ENCODE peak calls at places on chromosome 19, in six cellular contexts. One of them, this sample, is unnamed.

GRCh38 chr19:48656840-48657474 is 11.0 kb upstream of the CA11 start:
- DNase-seq in NT2/D1: no peak
- DNase-seq in HepG2: no peak
- DNase-seq in H1: no peak
- DNase-seq in GM12878: no peak
- DNase-seq in K562: no peak
- DNase-seq in this sample: no peak

GRCh38 chr19:40147693-40148347 is 43.4 kb upstream of the MAP3K10 start:
- DNase-seq in HepG2: no peak
- DNase-seq in H1: no peak
- DNase-seq in GM12878: no peak
- DNase-seq in NT2/D1: no peak
- DNase-seq in K562: no peak
- DNase-seq in this sample: no peak

GRCh38 chr19:5914946-5915781 is 1.1 kb downstream of the CAPS start:
- DNase-seq in K562: no peak
- DNase-seq in H1: no peak
- DNase-seq in NT2/D1: no peak
- DNase-seq in GM12878: no peak
- DNase-seq in HepG2: no peak
- DNase-seq in this sample: no peak

GRCh38 chr19:40279761-40280607 is 5.2 kb downstream of the AKT2 start:
- DNase-seq in H1: no peak
- DNase-seq in HepG2: no peak
- DNase-seq in NT2/D1: no peak
- DNase-seq in GM12878: no peak
- DNase-seq in K562: no peak
- DNase-seq in this sample: no peak

GRCh38 chr19:50567052-50567841 is 988 bp downstream of the LRRC4B start:
- DNase-seq in NT2/D1: no peak
- DNase-seq in GM12878: no peak
- DNase-seq in K562: peak
- DNase-seq in H1: peak
- DNase-seq in HepG2: no peak
- DNase-seq in this sample: no peak

GRCh38 chr19:7355151-7355845 is 6.6 kb downstream of the ARHGEF18 start:
- DNase-seq in GM12878: no peak
- DNase-seq in HepG2: no peak
- DNase-seq in NT2/D1: no peak
- DNase-seq in K562: no peak
- DNase-seq in H1: no peak
- DNase-seq in this sample: no peak

GRCh38 chr19:6516018-6516658 is 14.0 kb upstream of the TUBB4A start:
- DNase-seq in GM12878: peak
- DNase-seq in K562: peak
- DNase-seq in NT2/D1: peak
- DNase-seq in HepG2: peak
- DNase-seq in H1: peak
- DNase-seq in this sample: peak

GRCh38 chr19:10001899-10002298 is 8.4 kb downstream of the COL5A3 start:
- DNase-seq in K562: peak
- DNase-seq in GM12878: no peak
- DNase-seq in NT2/D1: no peak
- DNase-seq in H1: peak
- DNase-seq in HepG2: peak
- DNase-seq in this sample: no peak

GRCh38 chr19:48603449-48603848 is 3.1 kb upstream of the SPACA4 start:
- DNase-seq in GM12878: no peak
- DNase-seq in NT2/D1: no peak
- DNase-seq in K562: no peak
- DNase-seq in H1: no peak
- DNase-seq in HepG2: no peak
- DNase-seq in this sample: no peak

DNA sequence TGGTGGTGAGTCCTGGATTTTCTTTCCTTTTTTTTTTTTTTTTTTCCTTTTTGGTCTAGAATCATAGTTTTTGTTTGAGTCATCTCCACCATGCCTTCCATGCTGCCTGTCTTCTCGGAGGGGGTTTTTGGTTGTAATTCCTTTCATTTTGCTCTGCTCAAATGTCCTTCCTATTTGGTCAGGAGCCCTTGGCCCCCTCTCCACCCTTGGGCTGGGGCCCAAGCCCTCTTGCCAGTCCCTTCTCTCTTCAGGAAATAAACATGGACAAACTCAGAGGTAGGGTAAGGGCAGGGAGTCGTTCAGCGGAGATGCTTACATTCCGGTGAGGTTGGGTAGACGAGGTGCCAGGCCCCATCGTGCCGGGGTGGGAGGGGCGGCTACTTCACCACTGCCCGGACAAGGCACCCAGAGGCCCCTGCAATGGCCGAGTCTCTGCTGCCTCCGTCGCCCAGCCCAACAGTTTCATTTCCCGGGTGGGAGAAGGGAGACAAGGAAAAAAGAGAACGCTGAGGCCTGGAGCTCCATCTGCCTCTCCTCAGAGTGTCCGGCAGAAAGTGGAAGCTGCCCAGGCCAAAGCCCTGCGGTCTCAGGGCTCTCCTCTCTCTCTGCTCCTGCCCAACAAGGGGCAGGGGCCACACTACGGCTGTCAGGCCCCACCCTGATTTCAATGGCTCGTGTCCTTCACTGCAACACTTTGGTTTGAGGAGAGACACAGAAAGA is 12.7 kb downstream of the ZNF574 start:
- DNase-seq in K562: no peak
- DNase-seq in HepG2: no peak
- DNase-seq in H1: no peak
- DNase-seq in GM12878: no peak
- DNase-seq in NT2/D1: no peak
- DNase-seq in this sample: no peak
- TF ChIP-seq ZNF274 in K562: no peak
- TF ChIP-seq ZNF274 in HepG2: no peak
- TF ChIP-seq ZNF274 in H1: no peak
- TF ChIP-seq ZNF274 in GM12878: no peak
- TF ChIP-seq ZNF274 in NT2/D1: no peak
- TF ChIP-seq ZNF274 in this sample: no peak

GRCh38 chr19:1046836-1047695 is 7.2 kb downstream of the ABCA7 start:
- DNase-seq in HepG2: no peak
- DNase-seq in H1: no peak
- DNase-seq in GM12878: no peak
- DNase-seq in NT2/D1: no peak
- DNase-seq in K562: no peak
- DNase-seq in this sample: no peak
- TF ChIP-seq ZNF274 in HepG2: no peak
- TF ChIP-seq ZNF274 in H1: no peak
- TF ChIP-seq ZNF274 in GM12878: no peak
- TF ChIP-seq ZNF274 in NT2/D1: no peak
- TF ChIP-seq ZNF274 in K562: no peak
- TF ChIP-seq ZNF274 in this sample: no peak

GRCh38 chr19:30353394-30353793 is 18.8 kb upstream of the ZNF536 start:
- DNase-seq in HepG2: no peak
- DNase-seq in GM12878: no peak
- DNase-seq in NT2/D1: no peak
- DNase-seq in K562: no peak
- DNase-seq in H1: no peak
- DNase-seq in this sample: no peak
- TF ChIP-seq ZNF274 in HepG2: no peak
- TF ChIP-seq ZNF274 in GM12878: no peak
- TF ChIP-seq ZNF274 in NT2/D1: no peak
- TF ChIP-seq ZNF274 in K562: no peak
- TF ChIP-seq ZNF274 in H1: no peak
- TF ChIP-seq ZNF274 in this sample: no peak

GRCh38 chr19:17340871-17341357 is 3.6 kb downstream of the GTPBP3 start:
- DNase-seq in H1: no peak
- DNase-seq in HepG2: peak
- DNase-seq in GM12878: no peak
- DNase-seq in K562: no peak
- DNase-seq in NT2/D1: no peak
- DNase-seq in this sample: no peak
- TF ChIP-seq ZNF274 in H1: no peak
- TF ChIP-seq ZNF274 in HepG2: no peak
- TF ChIP-seq ZNF274 in GM12878: no peak
- TF ChIP-seq ZNF274 in K562: no peak
- TF ChIP-seq ZNF274 in NT2/D1: no peak
- TF ChIP-seq ZNF274 in this sample: no peak

DNA sequence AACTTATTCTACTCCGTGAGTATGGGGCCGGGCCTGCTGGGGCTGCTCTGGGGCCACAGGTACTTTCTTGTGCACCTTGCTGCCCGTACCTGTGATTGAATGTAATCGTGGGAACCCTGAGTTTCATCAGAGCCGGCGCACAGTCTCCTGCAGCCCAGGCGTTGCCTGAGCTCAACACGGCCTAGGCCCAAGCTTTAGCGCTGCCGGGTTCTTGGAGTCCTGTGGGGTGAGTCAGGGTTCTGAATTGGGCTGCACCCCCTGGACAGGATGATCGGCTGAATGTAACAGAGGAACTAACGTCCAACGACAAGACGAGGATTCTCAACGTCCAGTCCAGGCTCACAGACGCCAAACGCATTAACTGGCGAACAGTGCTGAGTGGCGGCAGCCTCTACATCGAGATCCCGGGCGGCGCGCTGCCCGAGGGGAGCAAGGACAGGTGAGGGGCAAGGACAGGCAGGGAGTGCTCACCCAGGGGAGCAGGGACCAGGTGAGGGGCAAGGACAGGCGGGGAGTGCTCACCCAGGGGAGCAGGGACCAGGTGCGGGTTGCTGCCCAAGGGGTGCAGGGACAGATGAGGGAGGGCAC is 10.4 kb downstream of the PEAK3 start:
- DNase-seq in H1: no peak
- DNase-seq in K562: no peak
- DNase-seq in HepG2: no peak
- DNase-seq in GM12878: no peak
- DNase-seq in NT2/D1: no peak
- DNase-seq in this sample: no peak
- TF ChIP-seq ZNF274 in H1: no peak
- TF ChIP-seq ZNF274 in K562: no peak
- TF ChIP-seq ZNF274 in HepG2: no peak
- TF ChIP-seq ZNF274 in GM12878: no peak
- TF ChIP-seq ZNF274 in NT2/D1: no peak
- TF ChIP-seq ZNF274 in this sample: no peak

GRCh38 chr19:2080336-2080988 is 15.7 kb downstream of the MOB3A start:
- DNase-seq in HepG2: no peak
- DNase-seq in NT2/D1: no peak
- DNase-seq in GM12878: no peak
- DNase-seq in H1: no peak
- DNase-seq in K562: no peak
- DNase-seq in this sample: no peak

GRCh38 chr19:2081873-2082810 is 14.0 kb downstream of the MOB3A start:
- DNase-seq in K562: no peak
- DNase-seq in NT2/D1: no peak
- DNase-seq in GM12878: no peak
- DNase-seq in H1: no peak
- DNase-seq in HepG2: no peak
- DNase-seq in this sample: no peak

GRCh38 chr19:2084993-2085720 is 11.0 kb downstream of the MOB3A start:
- DNase-seq in H1: no peak
- DNase-seq in K562: no peak
- DNase-seq in GM12878: peak
- DNase-seq in NT2/D1: no peak
- DNase-seq in HepG2: no peak
- DNase-seq in this sample: no peak

GRCh38 chr19:2079865-2080301 is 16.2 kb downstream of the MOB3A start:
- DNase-seq in HepG2: no peak
- DNase-seq in K562: no peak
- DNase-seq in GM12878: no peak
- DNase-seq in NT2/D1: no peak
- DNase-seq in H1: no peak
- DNase-seq in this sample: no peak

GRCh38 chr19:2083174-2083854 is 12.8 kb downstream of the MOB3A start:
- DNase-seq in NT2/D1: no peak
- DNase-seq in GM12878: no peak
- DNase-seq in H1: no peak
- DNase-seq in K562: no peak
- DNase-seq in HepG2: no peak
- DNase-seq in this sample: no peak
- TF ChIP-seq ZNF274 in NT2/D1: no peak
- TF ChIP-seq ZNF274 in GM12878: no peak
- TF ChIP-seq ZNF274 in H1: no peak
- TF ChIP-seq ZNF274 in K562: no peak
- TF ChIP-seq ZNF274 in HepG2: no peak
- TF ChIP-seq ZNF274 in this sample: no peak

GRCh38 chr19:46226438-46226973 is 3.0 kb upstream of the IGFL1 start:
- DNase-seq in GM12878: no peak
- DNase-seq in H1: no peak
- DNase-seq in K562: no peak
- DNase-seq in HepG2: no peak
- DNase-seq in NT2/D1: no peak
- DNase-seq in this sample: no peak
- TF ChIP-seq ZNF274 in GM12878: no peak
- TF ChIP-seq ZNF274 in H1: no peak
- TF ChIP-seq ZNF274 in K562: no peak
- TF ChIP-seq ZNF274 in HepG2: no peak
- TF ChIP-seq ZNF274 in NT2/D1: no peak
- TF ChIP-seq ZNF274 in this sample: no peak

DNA sequence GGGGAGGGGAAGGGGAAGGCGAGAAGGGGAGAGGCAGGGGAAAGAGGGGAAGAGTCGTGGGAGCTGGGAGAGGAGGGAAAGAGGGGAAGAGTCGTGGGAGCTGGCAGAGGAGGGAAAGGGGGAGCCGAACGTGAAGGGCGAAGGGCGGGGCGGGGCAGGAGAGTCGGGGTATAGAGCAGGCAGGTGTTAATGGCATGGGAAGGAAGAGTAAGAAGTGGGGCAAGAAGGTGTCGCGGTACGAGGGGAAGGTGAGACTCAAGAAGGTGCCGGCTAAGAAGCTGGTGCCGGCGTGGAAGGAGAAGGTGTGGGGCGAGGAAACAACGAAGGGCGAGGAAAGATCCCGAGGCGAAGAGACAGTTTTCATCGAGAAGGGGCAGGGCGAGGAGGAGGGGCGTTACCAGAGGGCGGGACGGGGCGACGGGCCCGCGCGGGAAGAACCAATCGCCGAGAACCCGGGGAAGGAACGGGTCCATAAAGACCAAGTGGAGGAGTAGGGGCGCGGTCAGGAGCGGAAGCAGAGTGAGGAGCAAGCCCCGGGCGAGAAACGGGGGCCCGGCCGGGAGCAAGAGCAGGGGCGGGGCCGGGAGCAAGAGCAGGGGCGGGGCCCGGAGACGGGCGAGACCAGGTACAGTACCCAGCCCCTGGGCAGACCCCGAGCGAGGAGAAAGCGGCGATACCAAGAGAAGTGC is 463 bp downstream of the CATSPERG start:
- DNase-seq in GM12878: peak
- DNase-seq in NT2/D1: peak
- DNase-seq in K562: peak
- DNase-seq in H1: peak
- DNase-seq in HepG2: peak
- DNase-seq in this sample: peak
- TF ChIP-seq ZNF274 in GM12878: no peak
- TF ChIP-seq ZNF274 in NT2/D1: no peak
- TF ChIP-seq ZNF274 in K562: no peak
- TF ChIP-seq ZNF274 in H1: no peak
- TF ChIP-seq ZNF274 in HepG2: no peak
- TF ChIP-seq ZNF274 in this sample: no peak